ENCODE peak calls at places on chromosomes 7 and 10, in seven cellular contexts. X, Z, W, A, K, G and R are unnamed samples. For H3K79me1, the result is how much of the 10 kb centered on the place peaks cover.

GRCh38 chr10:98338896-98339295 is 70.9 kb upstream of the LOXL4 start:
- DNase-seq in X (no peak), Z (peak), W (no peak), A (no peak), K (no peak), G (no peak), R (no peak)

GRCh38 chr7:105654994-105655900 is 74.0 kb upstream of the EFCAB10 start:
- DNase-seq in X (peak), Z (peak), W (peak), A (peak), K (peak), G (no peak), R (no peak)

GRCh38 chr7:33733865-33734650 is 171.3 kb upstream of the BMPER start:
- DNase-seq in X (no peak), Z (no peak), W (peak), A (no peak), K (no peak), G (no peak), R (no peak)

GRCh38 chr10:121927361-121927840 is 430 bp downstream of the ATE1 start:
- DNase-seq in X (peak), Z (peak), W (peak), A (peak), K (peak), G (peak), R (no peak)

GRCh38 chr10:21234761-21235160 is 290.7 kb downstream of the SKIDA1 start:
- DNase-seq in X (no peak), Z (no peak), W (no peak), A (no peak), K (no peak), G (no peak), R (no peak)

GRCh38 chr10:5960070-5960972 is 17.0 kb downstream of the IL15RA start:
- DNase-seq in X (no peak), Z (peak), W (no peak), A (peak), K (peak), G (no peak), R (no peak)

GRCh38 chr7:139774376-139774775 is 3.4 kb downstream of the HIPK2 start:
- DNase-seq in X (no peak), Z (peak), W (no peak), A (peak), K (no peak), G (no peak), R (no peak)

GRCh38 chr10:131697461-131698128 is 203.2 kb upstream of the PPP2R2D start:
- DNase-seq in X (peak), Z (no peak), W (no peak), A (no peak), K (peak), G (no peak), R (no peak)

GRCh38 chr10:55628260-55628701 is 732.8 kb downstream of the ZWINT start:
- DNase-seq in X (peak), Z (no peak), W (peak), A (peak), K (peak), G (no peak), R (peak)

GRCh38 chr7:81857385-81857784 is 87.5 kb upstream of the HGF start:
- DNase-seq in X (no peak), Z (no peak), W (peak), A (peak), K (no peak), G (no peak), R (no peak)

GRCh38 chr10:97466755-97467154 is 20.8 kb downstream of the ZDHHC16 start:
- DNase-seq in X (no peak), Z (peak), W (peak), A (no peak), K (no peak), G (peak), R (no peak)

GRCh38 chr10:13038346-13038745 is 36.8 kb upstream of the CCDC3 start:
- DNase-seq in X (no peak), Z (no peak), W (no peak), A (no peak), K (no peak), G (no peak), R (no peak)

GRCh38 chr7:142562688-142563087 is 186.6 kb upstream of the PRSS1 start:
- DNase-seq in X (no peak), Z (no peak), W (no peak), A (no peak), K (no peak), G (no peak), R (no peak)

GRCh38 chr10:49539320-49539885 is 482 bp upstream of the ERCC6 start:
- DNase-seq in X (peak), Z (peak), W (peak), A (no peak), K (peak), G (peak), R (peak)

GRCh38 chr7:20327047-20327446 is 3.7 kb upstream of the ITGB8 start:
- DNase-seq in X (no peak), Z (peak), W (no peak), A (no peak), K (no peak), G (no peak), R (no peak)

GRCh38 chr7:36723951-36724664 is at the start of gene AOAH:
- DNase-seq in X (no peak), Z (no peak), W (no peak), A (no peak), K (no peak), G (no peak), R (no peak)

GRCh38 chr7:151599401-151600227 is 79.9 kb upstream of the RHEB start:
- DNase-seq in X (no peak), Z (peak), W (peak), A (peak), K (no peak), G (peak), R (no peak)

GRCh38 chr7:119270045-119270464 is 1002.9 kb upstream of the KCND2 start:
- DNase-seq in X (peak), Z (peak), W (peak), A (peak), K (peak), G (peak), R (peak)

GRCh38 chr7:231030-231857 is 38.9 kb downstream of the FAM20C start:
- DNase-seq in X (no peak), Z (no peak), W (peak), A (no peak), K (peak), G (no peak), R (no peak)

GRCh38 chr10:90227259-90227658 is 525.9 kb downstream of the KIF20B start:
- DNase-seq in X (no peak), Z (peak), W (no peak), A (no peak), K (no peak), G (no peak), R (no peak)

GRCh38 chr7:124462249-124462648 is 303.3 kb downstream of the GPR37 start:
- DNase-seq in X (no peak), Z (peak), W (no peak), A (peak), K (no peak), G (no peak), R (no peak)

GRCh38 chr10:91108820-91109219 is 111.6 kb upstream of the PCGF5 start:
- DNase-seq in X (no peak), Z (no peak), W (no peak), A (no peak), K (no peak), G (no peak), R (no peak)

GRCh38 chr10:22623624-22624263 is 90.6 kb downstream of the PIP4K2A start:
- DNase-seq in X (no peak), Z (peak), W (peak), A (peak), K (no peak), G (no peak), R (no peak)

GRCh38 chr10:118501171-118501570 is 94.3 kb downstream of the PRLHR start:
- DNase-seq in X (peak), Z (no peak), W (no peak), A (no peak), K (no peak), G (no peak), R (no peak)

GRCh38 chr10:124685251-124685650 is 58.9 kb downstream of the FAM53B start:
- DNase-seq in X (no peak), Z (no peak), W (no peak), A (no peak), K (no peak), G (no peak), R (no peak)

GRCh38 chr10:80739328-80739727 is 201.6 kb downstream of the SH2D4B start:
- DNase-seq in X (no peak), Z (no peak), W (no peak), A (no peak), K (no peak), G (no peak), R (no peak)

GRCh38 chr7:52463341-52463740 is 572.1 kb upstream of the POM121L12 start:
- DNase-seq in X (no peak), Z (no peak), W (no peak), A (no peak), K (no peak), G (no peak), R (no peak)

GRCh38 chr10:29734980-29735627 is 100.3 kb upstream of the SVIL start:
- DNase-seq in X (peak), Z (no peak), W (peak), A (peak), K (peak), G (peak), R (peak)

GRCh38 chr10:124245806-124246440 is 152.5 kb upstream of the CHST15 start:
- DNase-seq in X (no peak), Z (no peak), W (no peak), A (no peak), K (no peak), G (no peak), R (no peak)

GRCh38 chr10:17023386-17024298 is 106.0 kb downstream of the CUBN start:
- DNase-seq in X (no peak), Z (peak), W (peak), A (peak), K (peak), G (peak), R (no peak)

GRCh38 chr10:26555719-26556368 is 117.7 kb downstream of the APBB1IP start:
- DNase-seq in X (no peak), Z (no peak), W (no peak), A (no peak), K (no peak), G (peak), R (no peak)

GRCh38 chr10:95273393-95274312 is 17.1 kb downstream of the PDLIM1 start:
- DNase-seq in X (peak), Z (peak), W (peak), A (peak), K (no peak), G (no peak), R (no peak)

GRCh38 chr7:101686030-101686429 is 56.9 kb upstream of the MYL10 start:
- DNase-seq in X (no peak), Z (peak), W (no peak), A (no peak), K (no peak), G (peak), R (no peak)

GRCh38 chr10:121241337-121241736 is 356.9 kb downstream of the FGFR2 start:
- DNase-seq in X (no peak), Z (no peak), W (no peak), A (no peak), K (no peak), G (no peak), R (no peak)

GRCh38 chr7:80508440-80508839 is 3.4 kb downstream of the GNAT3 start:
- DNase-seq in X (no peak), Z (peak), W (no peak), A (no peak), K (no peak), G (no peak), R (no peak)

GRCh38 chr10:78382776-78383175 is 349.1 kb downstream of the RPS24 start:
- DNase-seq in X (no peak), Z (no peak), W (no peak), A (no peak), K (no peak), G (no peak), R (no peak)

GRCh38 chr7:87318741-87319140 is 26.7 kb upstream of the CROT start:
- DNase-seq in X (no peak), Z (no peak), W (peak), A (peak), K (no peak), G (no peak), R (no peak)

GRCh38 chr10:25758511-25758910 is 175.5 kb upstream of the MYO3A start:
- DNase-seq in X (no peak), Z (no peak), W (no peak), A (no peak), K (no peak), G (peak), R (no peak)

GRCh38 chr7:125516194-125516593 is 586.6 kb upstream of the POT1 start:
- DNase-seq in X (no peak), Z (no peak), W (no peak), A (no peak), K (no peak), G (no peak), R (no peak)

GRCh38 chr7:85186083-85186520 is 754 bp downstream of the SEMA3D start:
- DNase-seq in X (peak), Z (peak), W (peak), A (peak), K (peak), G (no peak), R (peak)

GRCh38 chr7:17608114-17608833 is 309.8 kb downstream of the AHR start:
- DNase-seq in X (no peak), Z (peak), W (no peak), A (peak), K (no peak), G (no peak), R (no peak)

GRCh38 chr7:17617380-17617779 is 318.9 kb downstream of the AHR start:
- DNase-seq in X (no peak), Z (no peak), W (no peak), A (no peak), K (no peak), G (no peak), R (no peak)

GRCh38 chr7:17613338-17614041 is 315.0 kb downstream of the AHR start:
- DNase-seq in X (no peak), Z (no peak), W (no peak), A (no peak), K (no peak), G (no peak), R (no peak)

GRCh38 chr7:17611611-17612010 is 313.2 kb downstream of the AHR start:
- DNase-seq in X (no peak), Z (peak), W (no peak), A (no peak), K (no peak), G (no peak), R (no peak)
- H3K79me1 ChIP-seq in X (under half), Z (under half), W (under half), A (under half), K (under half), G (under half), R (under half)

GRCh38 chr7:133824123-133824522 is 303.0 kb upstream of the LRGUK start:
- DNase-seq in X (no peak), Z (no peak), W (no peak), A (no peak), K (no peak), G (no peak), R (no peak)

GRCh38 chr7:133827707-133828580 is 299.2 kb upstream of the LRGUK start:
- DNase-seq in X (no peak), Z (peak), W (peak), A (no peak), K (no peak), G (no peak), R (no peak)

GRCh38 chr7:133829336-133829897 is 297.7 kb upstream of the LRGUK start:
- DNase-seq in X (no peak), Z (peak), W (peak), A (peak), K (no peak), G (no peak), R (no peak)

GRCh38 chr7:133828906-133829305 is 298.2 kb upstream of the LRGUK start:
- DNase-seq in X (no peak), Z (no peak), W (no peak), A (no peak), K (no peak), G (no peak), R (no peak)

DNA sequence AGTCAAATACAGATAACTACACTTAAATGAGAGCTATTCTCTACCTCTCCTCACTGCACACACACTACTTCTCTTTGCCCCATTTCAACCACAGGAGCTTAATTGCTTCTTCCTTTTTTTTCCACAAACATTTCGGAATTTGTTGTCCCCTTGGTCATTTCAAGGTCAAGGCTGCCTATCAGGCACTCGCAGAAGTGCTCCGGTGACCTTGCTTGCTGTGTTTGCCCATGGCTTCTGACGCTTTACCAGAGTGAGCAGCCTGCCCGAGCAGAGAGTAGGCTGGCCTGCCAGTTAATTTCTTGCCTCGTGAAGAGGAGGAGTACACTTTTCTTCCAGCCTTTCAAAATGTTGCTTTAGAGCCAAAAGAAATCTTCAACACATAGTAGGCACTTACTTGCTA is 297.1 kb upstream of the LRGUK start:
- DNase-seq in X (no peak), Z (no peak), W (no peak), A (no peak), K (no peak), G (no peak), R (no peak)
- H3K79me1 ChIP-seq in X (under half), Z (under half), W (under half), A (under half), K (under half), G (under half), R (under half)

GRCh38 chr10:93148476-93148875 is 74.8 kb downstream of the CYP26A1 start:
- DNase-seq in X (no peak), Z (no peak), W (no peak), A (no peak), K (no peak), G (no peak), R (no peak)
- H3K79me1 ChIP-seq in X (under half), Z (under half), W (under half), A (under half), K (under half), G (under half), R (under half)

GRCh38 chr10:126393076-126393475 is 4.8 kb upstream of the ADAM12 start:
- DNase-seq in X (no peak), Z (no peak), W (no peak), A (no peak), K (no peak), G (no peak), R (no peak)

GRCh38 chr10:126392068-126392467 is 3.8 kb upstream of the ADAM12 start:
- DNase-seq in X (no peak), Z (no peak), W (no peak), A (no peak), K (no peak), G (no peak), R (no peak)

GRCh38 chr10:126392469-126392868 is 4.2 kb upstream of the ADAM12 start:
- DNase-seq in X (no peak), Z (no peak), W (no peak), A (no peak), K (no peak), G (no peak), R (no peak)

GRCh38 chr10:126390324-126390723 is 2.0 kb upstream of the ADAM12 start:
- DNase-seq in X (no peak), Z (no peak), W (no peak), A (no peak), K (no peak), G (no peak), R (no peak)

GRCh38 chr10:126391162-126391880 is 3.0 kb upstream of the ADAM12 start:
- DNase-seq in X (no peak), Z (peak), W (no peak), A (peak), K (no peak), G (no peak), R (no peak)
- H3K79me1 ChIP-seq in X (under half), Z (under half), W (under half), A (under half), K (under half), G (under half), R (under half)

GRCh38 chr7:44505595-44505994 is 15.1 kb upstream of the NUDCD3 start:
- DNase-seq in X (no peak), Z (no peak), W (no peak), A (no peak), K (no peak), G (no peak), R (no peak)
- H3K79me1 ChIP-seq in X (under half), Z (under half), W (under half), A (under half), K (under half), G (under half), R (under half)

DNA sequence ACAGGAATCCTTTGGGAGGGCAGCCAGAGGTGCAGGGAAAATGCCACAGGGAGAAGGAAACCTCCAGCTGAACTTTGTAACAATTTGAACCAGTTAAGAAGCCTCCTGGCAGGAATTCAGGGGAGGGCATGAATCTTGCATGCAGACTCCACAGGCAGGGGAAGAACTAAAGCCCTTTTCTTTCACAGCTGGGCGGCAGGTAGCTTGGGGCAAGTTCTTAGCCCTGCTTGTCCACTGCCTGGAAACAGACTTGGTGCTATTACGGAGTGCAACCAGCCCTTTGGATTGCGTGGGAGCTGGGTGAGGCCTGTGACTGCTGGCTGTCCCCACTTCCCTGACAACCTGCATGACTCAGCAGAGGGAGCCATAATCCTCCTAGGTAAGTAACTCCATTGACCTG is 51.7 kb upstream of the ADAM12 start:
- DNase-seq in X (no peak), Z (no peak), W (no peak), A (no peak), K (no peak), G (peak), R (no peak)
- H3K79me1 ChIP-seq in X (under half), Z (under half), W (under half), A (under half), K (under half), G (under half), R (under half)

GRCh38 chr7:106731637-106732036 is 70.7 kb upstream of the CCDC71L start:
- DNase-seq in X (no peak), Z (no peak), W (no peak), A (peak), K (no peak), G (no peak), R (no peak)
- H3K79me1 ChIP-seq in X (under half), Z (under half), W (under half), A (under half), K (under half), G (under half), R (under half)